ENCODE peak calls at places on chromosomes 5 and 9, in six cellular contexts. M is CD8-positive, alpha-beta T cell; G is HepG2; Y is PC-9; D is mammary epithelial cell; J is psoas muscle. A is an unnamed sample.
A peak's percentile ranks its signal among the peaks of the same experiment; 100 is the strongest.

GRCh38 chr5:131747180-131748105 is 49.4 kb downstream of the FNIP1 start:
- DNase-seq in Y (no peak), D (peak; percentile 38), G (no peak), J (no peak), M (no peak), A (peak; percentile 8)

GRCh38 chr9:137725598-137725997 is 106.8 kb downstream of the EHMT1 start:
- DNase-seq in J (no peak), Y (no peak), G (no peak), D (no peak), M (no peak), A (no peak)

GRCh38 chr5:69372394-69372793 is 2.8 kb downstream of the RAD17 start:
- DNase-seq in Y (no peak), D (no peak), M (no peak), G (no peak), J (no peak), A (no peak)

GRCh38 chr5:127909078-127909477 is 174.5 kb upstream of the SLC12A2 start:
- DNase-seq in G (peak; percentile 42), Y (no peak), J (no peak), D (peak; percentile 48), M (no peak), A (peak; percentile 22)

GRCh38 chr5:159395202-159395601 is 64.9 kb upstream of the IL12B start:
- DNase-seq in M (no peak), J (no peak), D (no peak), G (no peak), Y (no peak), A (no peak)

GRCh38 chr9:84819446-84819845 is 149.9 kb downstream of the NTRK2 start:
- DNase-seq in D (no peak), G (no peak), Y (no peak), J (no peak), M (no peak), A (no peak)

GRCh38 chr5:147668385-147668784 is 114.1 kb downstream of the JAKMIP2 start:
- DNase-seq in D (no peak), G (no peak), M (no peak), J (no peak), Y (no peak), A (no peak)

GRCh38 chr5:98514106-98514665 is 259.3 kb upstream of the RGMB start:
- DNase-seq in D (no peak), Y (no peak), G (no peak), M (no peak), J (no peak), A (no peak)

GRCh38 chr9:83299556-83299955 is 236.6 kb upstream of the RASEF start:
- DNase-seq in G (no peak), M (no peak), D (peak; percentile 56), J (peak; percentile 36), Y (peak; percentile 51), A (no peak)

GRCh38 chr5:123125953-123126352 is 36.9 kb downstream of the PRDM6 start:
- DNase-seq in M (no peak), J (no peak), Y (no peak), D (no peak), G (no peak), A (no peak)

GRCh38 chr5:68319316-68320093 is 103.9 kb downstream of the PIK3R1 start:
- DNase-seq in J (no peak), Y (no peak), G (no peak), M (no peak), D (peak; percentile 86), A (no peak)

GRCh38 chr5:143304836-143305475 is 98.5 kb downstream of the NR3C1 start:
- DNase-seq in Y (no peak), M (no peak), D (no peak), G (no peak), J (no peak), A (no peak)

GRCh38 chr5:1058549-1058945 is 49.9 kb downstream of the NKD2 start:
- DNase-seq in D (no peak), M (no peak), Y (no peak), G (no peak), J (peak; percentile 5), A (no peak)

DNA sequence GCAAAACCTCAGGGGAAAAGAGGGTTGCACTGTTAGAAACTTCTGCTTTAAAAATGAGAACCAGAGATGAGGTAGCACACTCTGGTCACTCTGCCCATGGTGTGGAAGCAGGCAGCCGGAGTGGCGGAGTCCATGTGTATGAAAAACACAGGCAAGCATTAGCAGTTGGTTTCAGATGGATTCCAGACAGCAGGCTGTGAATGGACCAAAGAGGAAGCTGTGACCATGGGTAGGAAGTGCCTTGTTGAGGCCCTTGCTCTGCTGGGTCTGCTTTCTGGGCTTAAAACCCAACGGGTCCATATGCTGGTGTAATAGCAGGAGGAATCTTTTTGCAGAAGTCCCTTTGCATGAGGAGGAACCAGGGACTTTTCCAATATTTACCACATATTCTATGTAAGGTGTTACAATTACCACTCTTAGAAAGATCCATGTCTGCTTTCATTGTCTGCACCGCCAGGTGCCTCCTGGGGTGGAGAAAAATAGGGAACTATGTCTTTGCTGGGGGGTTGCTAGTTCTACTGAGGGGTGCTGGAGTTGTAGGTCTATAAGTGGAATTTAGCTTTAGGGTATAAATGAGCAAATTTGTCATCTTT is 77.0 kb downstream of the ANKRD55 start:
- DNase-seq in M (no peak), G (no peak), Y (no peak), J (peak; percentile 25), D (no peak), A (no peak)
- H3K4me1 ChIP-seq in M (peaks cover 55% of the 10 kb centered on the region), G (peaks cover 77% of the 10 kb centered on the region), Y (peaks cover 17% of the 10 kb centered on the region), J (no peaks in the 10 kb centered on the region), D (no peaks in the 10 kb centered on the region), A (peaks cover 70% of the 10 kb centered on the region)

GRCh38 chr5:102554092-102554491 is 55.3 kb upstream of the SLCO6A1 start:
- DNase-seq in G (no peak), D (no peak), M (no peak), Y (no peak), J (no peak), A (no peak)
- H3K27ac ChIP-seq in G (no peak overlapping the region), D (no peak overlapping the region), M (no peak overlapping the region), Y (no peak overlapping the region), J (no peak overlapping the region), A (no peak overlapping the region)

GRCh38 chr5:73814234-73814846 is 188.3 kb downstream of the ARHGEF28 start:
- DNase-seq in D (no peak), J (no peak), Y (no peak), G (no peak), M (no peak), A (no peak)

GRCh38 chr5:73816656-73817420 is 190.8 kb downstream of the ARHGEF28 start:
- DNase-seq in D (peak; percentile 71), J (no peak), M (no peak), Y (no peak), G (no peak), A (no peak)

GRCh38 chr5:73815631-73816030 is 189.6 kb downstream of the ARHGEF28 start:
- DNase-seq in G (no peak), J (no peak), Y (no peak), M (no peak), D (peak; percentile 71), A (no peak)

GRCh38 chr5:73812457-73812856 is 186.5 kb downstream of the ARHGEF28 start:
- DNase-seq in D (peak; percentile 58), Y (no peak), M (no peak), J (no peak), G (no peak), A (no peak)

DNA sequence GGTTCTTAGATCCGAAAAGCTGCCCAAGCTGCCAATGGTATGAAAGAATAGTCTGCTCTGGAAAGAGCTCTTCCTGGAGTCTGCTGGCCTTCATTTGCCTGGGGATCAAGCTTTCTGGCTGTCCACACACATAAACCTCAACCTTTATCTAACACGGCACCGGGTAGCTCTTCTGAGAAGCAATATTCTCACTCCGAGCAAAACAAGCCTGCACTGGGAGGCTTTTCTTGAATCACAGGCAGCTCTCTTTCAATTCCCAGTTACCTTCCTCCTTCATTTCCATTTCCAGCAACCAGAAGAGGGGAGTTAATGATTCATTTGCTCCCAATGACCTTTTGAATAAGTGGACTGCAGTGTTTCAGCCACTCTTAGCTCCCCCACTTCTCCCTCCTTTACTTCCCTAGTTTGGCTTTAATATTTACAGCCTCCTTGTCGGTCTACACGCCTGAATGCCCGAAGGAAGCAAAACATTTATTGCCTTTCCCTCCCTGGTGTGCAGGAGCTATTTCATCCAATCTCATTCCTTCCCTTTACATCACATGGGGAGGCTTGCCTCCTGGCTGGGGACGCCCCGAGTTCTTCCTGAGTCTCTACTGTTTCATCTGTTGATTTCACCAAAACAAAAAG is 187.1 kb downstream of the ARHGEF28 start:
- DNase-seq in G (peak; percentile 74), J (no peak), M (no peak), Y (no peak), D (peak; percentile 77), A (no peak)
- H3K4me1 ChIP-seq in G (peaks cover 45% of the 10 kb centered on the region), J (no peaks in the 10 kb centered on the region), M (no peaks in the 10 kb centered on the region), Y (peaks cover 13% of the 10 kb centered on the region), D (peaks cover 49% of the 10 kb centered on the region), A (no peaks in the 10 kb centered on the region)

DNA sequence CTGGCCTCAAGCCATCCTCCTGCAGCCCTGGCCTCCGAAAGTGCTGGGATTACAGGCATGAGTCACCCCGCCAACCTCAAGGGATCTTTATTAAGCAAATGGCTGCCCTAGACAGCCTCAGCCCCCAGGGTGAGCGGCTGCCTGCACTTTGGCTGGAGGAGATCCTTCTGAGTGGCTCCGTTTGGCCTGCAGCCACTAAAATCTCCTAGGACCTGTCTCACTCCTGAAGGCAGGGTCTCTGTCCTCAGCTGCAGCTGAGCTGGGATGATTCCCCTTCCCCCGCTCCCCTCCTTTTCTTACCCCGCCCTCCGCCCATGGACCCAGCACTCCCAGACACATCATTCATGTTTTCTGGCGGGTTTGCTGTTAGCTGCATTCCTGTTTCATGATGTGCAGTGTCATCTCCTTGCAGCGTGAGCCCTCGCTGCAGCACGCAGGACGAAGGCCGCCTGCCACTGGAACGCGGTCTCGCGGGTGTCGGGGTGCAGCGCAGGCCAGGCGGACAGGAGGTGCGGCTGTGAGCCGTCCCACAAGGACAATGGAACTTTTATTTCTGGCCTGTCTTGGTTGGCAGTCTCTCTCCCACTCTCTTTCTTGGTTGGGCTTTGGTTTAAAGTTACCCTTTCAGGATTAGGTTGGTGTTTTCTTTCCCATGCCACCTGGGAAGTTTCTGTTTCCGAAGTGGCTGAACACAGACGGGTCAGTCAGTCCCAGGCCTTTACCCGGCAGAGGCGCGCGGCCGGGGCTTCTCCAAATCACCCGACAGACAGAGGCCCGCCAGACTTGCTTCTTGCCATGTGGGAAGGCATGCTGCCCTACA is 137.1 kb downstream of the FOXD1 start:
- DNase-seq in Y (peak; percentile 53), M (no peak), G (no peak), D (peak; percentile 85), J (peak; percentile 72), A (no peak)
- H3K27ac ChIP-seq in Y (no peak overlapping the region), M (no peak overlapping the region), G (no peak overlapping the region), D (peak overlapping the region; percentile 63), J (no peak overlapping the region), A (no peak overlapping the region)

GRCh38 chr9:110040788-110041187 is 167.2 kb downstream of the C9orf152 start:
- DNase-seq in D (peak; percentile 27), M (no peak), G (peak; percentile 46), Y (no peak), J (no peak), A (no peak)
- H3K4me1 ChIP-seq in D (no peaks in the 10 kb centered on the region), M (no peaks in the 10 kb centered on the region), G (peaks cover 24% of the 10 kb centered on the region), Y (no peaks in the 10 kb centered on the region), J (no peaks in the 10 kb centered on the region), A (no peaks in the 10 kb centered on the region)

A was measured in CD4-positive, alpha-beta memory T cell.